ENCODE peak calls at places on chromosomes 12 and 14, in four cellular contexts. One of them, this sample, is unnamed.
A peak's percentile ranks its signal among the peaks of the same experiment; 100 is the strongest.

GRCh38 chr14:85528882-85529585 is 910 bp upstream of the FLRT2 start:
- DNase-seq in GM12865: no peak
- DNase-seq in fibroblast of villous mesenchyme: peak; percentile 77
- DNase-seq in kidney: peak; percentile 32
- DNase-seq in this sample: peak; percentile 77

GRCh38 chr14:58717211-58717610 is 79.4 kb downstream of the DACT1 start:
- DNase-seq in fibroblast of villous mesenchyme: peak; percentile 30
- DNase-seq in GM12865: no peak
- DNase-seq in kidney: no peak
- DNase-seq in this sample: no peak

GRCh38 chr14:21059842-21060589 is 2.4 kb downstream of the RNASE8 start:
- DNase-seq in fibroblast of villous mesenchyme: no peak
- DNase-seq in GM12865: no peak
- DNase-seq in kidney: no peak
- DNase-seq in this sample: no peak

GRCh38 chr14:92670177-92670576 is 78.2 kb downstream of the LGMN start:
- DNase-seq in GM12865: peak; percentile 63
- DNase-seq in kidney: no peak
- DNase-seq in fibroblast of villous mesenchyme: peak; percentile 91
- DNase-seq in this sample: peak; percentile 60

GRCh38 chr14:41350476-41350875 is 256.2 kb upstream of the LRFN5 start:
- DNase-seq in GM12865: no peak
- DNase-seq in fibroblast of villous mesenchyme: no peak
- DNase-seq in kidney: peak; percentile 57
- DNase-seq in this sample: no peak

GRCh38 chr12:32839828-32840227 is 56.7 kb downstream of the PKP2 start:
- DNase-seq in fibroblast of villous mesenchyme: no peak
- DNase-seq in kidney: no peak
- DNase-seq in GM12865: no peak
- DNase-seq in this sample: no peak

GRCh38 chr14:101068958-101069549 is 165.5 kb upstream of the RTL1 start:
- DNase-seq in GM12865: no peak
- DNase-seq in fibroblast of villous mesenchyme: no peak
- DNase-seq in kidney: peak; percentile 29
- DNase-seq in this sample: no peak

GRCh38 chr14:94162466-94162865 is 11.7 kb upstream of the PPP4R4 start:
- DNase-seq in GM12865: no peak
- DNase-seq in kidney: no peak
- DNase-seq in fibroblast of villous mesenchyme: no peak
- DNase-seq in this sample: no peak

GRCh38 chr12:89707623-89707991 is 1.0 kb downstream of the ATP2B1 start:
- DNase-seq in GM12865: peak; percentile 24
- DNase-seq in kidney: peak; percentile 75
- DNase-seq in fibroblast of villous mesenchyme: peak; percentile 14
- DNase-seq in this sample: no peak

GRCh38 chr14:105314287-105315185 is at the start of gene PACS2:
- DNase-seq in GM12865: peak; percentile 93
- DNase-seq in kidney: peak; percentile 91
- DNase-seq in fibroblast of villous mesenchyme: peak; percentile 82
- DNase-seq in this sample: peak; percentile 87

GRCh38 chr12:34394211-34395055 is 372.1 kb downstream of the ALG10 start:
- DNase-seq in fibroblast of villous mesenchyme: no peak
- DNase-seq in kidney: peak; percentile 35
- DNase-seq in GM12865: no peak
- DNase-seq in this sample: no peak

GRCh38 chr14:105980224-105980623 is 453.8 kb downstream of the TMEM121 start:
- DNase-seq in fibroblast of villous mesenchyme: no peak
- DNase-seq in kidney: no peak
- DNase-seq in GM12865: no peak
- DNase-seq in this sample: no peak

GRCh38 chr12:130031571-130032189 is 127.9 kb upstream of the TMEM132D start:
- DNase-seq in kidney: no peak
- DNase-seq in GM12865: peak; percentile 49
- DNase-seq in fibroblast of villous mesenchyme: peak; percentile 3
- DNase-seq in this sample: peak; percentile 17

GRCh38 chr14:96238676-96239075 is 17.3 kb upstream of the BDKRB1 start:
- DNase-seq in fibroblast of villous mesenchyme: no peak
- DNase-seq in kidney: no peak
- DNase-seq in GM12865: no peak
- DNase-seq in this sample: no peak

GRCh38 chr12:96416033-96416790 is 16.0 kb upstream of the CDK17 start:
- DNase-seq in fibroblast of villous mesenchyme: peak; percentile 78
- DNase-seq in kidney: no peak
- DNase-seq in GM12865: no peak
- DNase-seq in this sample: peak; percentile 90

GRCh38 chr12:30450226-30450625 is 245.4 kb downstream of the IPO8 start:
- DNase-seq in GM12865: no peak
- DNase-seq in fibroblast of villous mesenchyme: no peak
- DNase-seq in kidney: no peak
- DNase-seq in this sample: peak; percentile 13

GRCh38 chr12:123990512-123990911 is 17.5 kb downstream of the ZNF664 start:
- DNase-seq in GM12865: no peak
- DNase-seq in fibroblast of villous mesenchyme: peak; percentile 72
- DNase-seq in kidney: no peak
- DNase-seq in this sample: peak; percentile 88

GRCh38 chr12:55720071-55720564 is at the start of gene RDH5:
- DNase-seq in GM12865: no peak
- DNase-seq in kidney: no peak
- DNase-seq in fibroblast of villous mesenchyme: peak; percentile 55
- DNase-seq in this sample: peak; percentile 83

GRCh38 chr14:89270439-89271227 is 146.4 kb downstream of the FOXN3 start:
- DNase-seq in GM12865: peak; percentile 67
- DNase-seq in fibroblast of villous mesenchyme: no peak
- DNase-seq in kidney: peak; percentile 93
- DNase-seq in this sample: no peak

GRCh38 chr12:47834199-47835016 is 14.7 kb upstream of the HDAC7 start:
- DNase-seq in fibroblast of villous mesenchyme: no peak
- DNase-seq in GM12865: no peak
- DNase-seq in kidney: no peak
- DNase-seq in this sample: no peak

GRCh38 chr12:125005652-125006051 is 12.2 kb downstream of the BRI3BP start:
- DNase-seq in fibroblast of villous mesenchyme: no peak
- DNase-seq in GM12865: no peak
- DNase-seq in kidney: peak; percentile 22
- DNase-seq in this sample: no peak

GRCh38 chr14:54117401-54117800 is 160.8 kb upstream of the BMP4 start:
- DNase-seq in fibroblast of villous mesenchyme: no peak
- DNase-seq in GM12865: no peak
- DNase-seq in kidney: no peak
- DNase-seq in this sample: no peak

GRCh38 chr12:123794027-123794426 is 31.9 kb downstream of the DNAH10 start:
- DNase-seq in kidney: no peak
- DNase-seq in GM12865: no peak
- DNase-seq in fibroblast of villous mesenchyme: no peak
- DNase-seq in this sample: no peak

GRCh38 chr14:50768220-50768619 is 62.7 kb downstream of the NIN start:
- DNase-seq in fibroblast of villous mesenchyme: no peak
- DNase-seq in kidney: no peak
- DNase-seq in GM12865: no peak
- DNase-seq in this sample: no peak

GRCh38 chr12:124191024-124191359 is 103.9 kb upstream of the RFLNA start:
- DNase-seq in fibroblast of villous mesenchyme: no peak
- DNase-seq in GM12865: peak; percentile 13
- DNase-seq in kidney: no peak
- DNase-seq in this sample: peak; percentile 25

GRCh38 chr14:60265163-60265562 is 16.1 kb downstream of the PPM1A start:
- DNase-seq in kidney: no peak
- DNase-seq in fibroblast of villous mesenchyme: no peak
- DNase-seq in GM12865: no peak
- DNase-seq in this sample: no peak

GRCh38 chr14:60272177-60272576 is 23.2 kb downstream of the PPM1A start:
- DNase-seq in GM12865: no peak
- DNase-seq in kidney: no peak
- DNase-seq in fibroblast of villous mesenchyme: no peak
- DNase-seq in this sample: no peak

GRCh38 chr14:60266021-60266937 is 17.3 kb downstream of the PPM1A start:
- DNase-seq in kidney: no peak
- DNase-seq in fibroblast of villous mesenchyme: peak; percentile 26
- DNase-seq in GM12865: peak; percentile 8
- DNase-seq in this sample: peak; percentile 33
- TF ChIP-seq CTCF in kidney: peak; percentile 29
- TF ChIP-seq CTCF in fibroblast of villous mesenchyme: peak; percentile 69
- TF ChIP-seq CTCF in GM12865: peak; percentile 27
- TF ChIP-seq CTCF in this sample: peak; percentile 60

GRCh38 chr12:116415408-116416108 is 138.1 kb upstream of the MED13L start:
- DNase-seq in GM12865: no peak
- DNase-seq in kidney: no peak
- DNase-seq in fibroblast of villous mesenchyme: no peak
- DNase-seq in this sample: no peak
- H3K4me3 ChIP-seq in GM12865: no peak overlapping the region
- H3K4me3 ChIP-seq in kidney: no peak overlapping the region
- H3K4me3 ChIP-seq in fibroblast of villous mesenchyme: no peak overlapping the region
- H3K4me3 ChIP-seq in this sample: no peak overlapping the region

GRCh38 chr12:121767525-121768016 is 25.9 kb downstream of the RHOF start:
- DNase-seq in kidney: peak; percentile 82
- DNase-seq in GM12865: no peak
- DNase-seq in fibroblast of villous mesenchyme: peak; percentile 70
- DNase-seq in this sample: peak; percentile 80

GRCh38 chr12:121764808-121765207 is 28.7 kb downstream of the RHOF start:
- DNase-seq in fibroblast of villous mesenchyme: peak; percentile 56
- DNase-seq in GM12865: no peak
- DNase-seq in kidney: no peak
- DNase-seq in this sample: no peak

GRCh38 chr12:121766290-121767039 is 27.0 kb downstream of the RHOF start:
- DNase-seq in fibroblast of villous mesenchyme: no peak
- DNase-seq in GM12865: no peak
- DNase-seq in kidney: no peak
- DNase-seq in this sample: no peak

GRCh38 chr12:121762269-121762668 is 31.2 kb downstream of the RHOF start:
- DNase-seq in GM12865: no peak
- DNase-seq in fibroblast of villous mesenchyme: no peak
- DNase-seq in kidney: peak; percentile 13
- DNase-seq in this sample: no peak

GRCh38 chr12:121765573-121765972 is 27.9 kb downstream of the RHOF start:
- DNase-seq in GM12865: no peak
- DNase-seq in fibroblast of villous mesenchyme: peak; percentile 93
- DNase-seq in kidney: no peak
- DNase-seq in this sample: peak; percentile 72
- TF ChIP-seq CTCF in GM12865: no peak
- TF ChIP-seq CTCF in fibroblast of villous mesenchyme: no peak
- TF ChIP-seq CTCF in kidney: no peak
- TF ChIP-seq CTCF in this sample: no peak

DNA sequence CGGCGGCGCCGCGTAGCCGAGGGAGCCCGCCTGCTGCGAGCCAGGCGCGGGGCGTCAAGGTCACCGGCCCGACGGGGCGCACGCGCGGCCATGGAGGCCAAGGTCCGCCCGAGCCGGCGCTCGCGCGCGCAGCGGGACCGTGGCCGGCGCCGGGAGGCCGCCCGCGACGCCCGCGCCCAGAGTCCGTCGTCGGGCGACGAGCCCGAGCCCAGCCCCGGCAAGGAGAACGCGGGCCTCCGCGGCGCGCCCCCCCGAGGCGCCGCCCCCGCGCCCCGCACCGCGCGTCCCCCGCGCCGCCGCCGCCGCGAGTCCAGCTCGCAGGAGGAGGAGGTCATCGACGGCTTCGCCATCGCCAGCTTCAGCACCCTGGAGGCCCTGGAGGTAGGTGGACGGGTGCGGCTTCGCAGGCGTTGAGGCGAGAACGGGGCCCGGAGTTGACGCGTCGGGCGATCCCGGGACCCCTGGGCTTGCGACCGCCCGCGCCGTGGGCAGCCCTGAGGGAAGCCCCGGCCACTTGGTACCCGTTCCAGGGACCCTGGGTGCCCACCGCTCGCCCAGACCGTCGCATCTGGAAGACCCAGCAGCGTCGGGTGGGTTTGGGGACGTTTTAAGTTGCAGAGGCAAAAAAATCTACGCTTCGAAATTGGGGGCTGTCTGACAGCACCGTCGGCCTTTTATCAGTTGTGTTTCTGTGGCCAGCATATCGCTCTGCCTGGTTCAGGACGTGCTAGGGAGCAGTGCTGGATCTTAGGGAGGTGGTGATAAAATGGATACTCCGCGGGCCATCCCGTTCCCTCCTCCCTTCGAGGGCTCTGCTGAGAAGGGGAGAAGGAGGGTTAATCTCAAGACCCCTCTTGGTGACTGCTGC is 764 bp downstream of the FBRSL1 start:
- DNase-seq in GM12865: no peak
- DNase-seq in kidney: no peak
- DNase-seq in fibroblast of villous mesenchyme: peak; percentile 44
- DNase-seq in this sample: peak; percentile 37
- H3K4me3 ChIP-seq in GM12865: peak overlapping the region; percentile 74
- H3K4me3 ChIP-seq in kidney: peak overlapping the region; percentile 89
- H3K4me3 ChIP-seq in fibroblast of villous mesenchyme: peak overlapping the region; percentile 69
- H3K4me3 ChIP-seq in this sample: peak overlapping the region; percentile 72

GRCh38 chr14:52951730-52952481 is 1.1 kb upstream of the FERMT2 start:
- DNase-seq in kidney: no peak
- DNase-seq in fibroblast of villous mesenchyme: peak; percentile 79
- DNase-seq in GM12865: peak; percentile 35
- DNase-seq in this sample: peak; percentile 87
- TF ChIP-seq CTCF in kidney: peak; percentile 35
- TF ChIP-seq CTCF in fibroblast of villous mesenchyme: peak; percentile 59
- TF ChIP-seq CTCF in GM12865: peak; percentile 3
- TF ChIP-seq CTCF in this sample: peak; percentile 68

DNA sequence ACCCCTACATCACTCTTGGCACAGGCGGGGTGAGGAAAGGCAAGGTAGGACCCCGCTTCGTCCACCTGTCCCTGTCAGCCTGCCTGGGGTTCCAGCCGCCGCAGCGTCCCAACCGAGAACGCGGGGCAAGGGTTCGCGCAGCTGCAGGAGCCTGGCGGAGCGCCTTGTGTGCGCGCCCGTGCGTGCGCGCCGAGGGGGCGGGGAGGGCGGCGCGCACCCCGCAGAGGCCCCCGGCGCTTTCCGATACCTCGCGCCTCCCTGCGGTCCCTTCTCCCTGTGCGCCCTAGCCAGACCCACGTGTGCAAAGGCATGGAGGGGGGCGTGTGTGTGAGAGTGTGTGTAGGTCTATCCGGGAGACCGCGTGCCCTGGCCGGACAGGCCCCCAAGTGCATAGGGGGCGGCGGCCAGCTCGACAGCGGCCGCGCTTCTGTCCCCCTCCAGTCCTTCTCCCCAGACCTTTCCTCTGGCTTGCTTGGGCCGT is 122.4 kb downstream of the TSPAN9 start:
- DNase-seq in kidney: no peak
- DNase-seq in fibroblast of villous mesenchyme: peak; percentile 58
- DNase-seq in GM12865: no peak
- DNase-seq in this sample: peak; percentile 40
- H3K4me3 ChIP-seq in kidney: peak overlapping the region; percentile 22
- H3K4me3 ChIP-seq in fibroblast of villous mesenchyme: peak overlapping the region; percentile 62
- H3K4me3 ChIP-seq in GM12865: no peak overlapping the region
- H3K4me3 ChIP-seq in this sample: peak overlapping the region; percentile 50

DNA sequence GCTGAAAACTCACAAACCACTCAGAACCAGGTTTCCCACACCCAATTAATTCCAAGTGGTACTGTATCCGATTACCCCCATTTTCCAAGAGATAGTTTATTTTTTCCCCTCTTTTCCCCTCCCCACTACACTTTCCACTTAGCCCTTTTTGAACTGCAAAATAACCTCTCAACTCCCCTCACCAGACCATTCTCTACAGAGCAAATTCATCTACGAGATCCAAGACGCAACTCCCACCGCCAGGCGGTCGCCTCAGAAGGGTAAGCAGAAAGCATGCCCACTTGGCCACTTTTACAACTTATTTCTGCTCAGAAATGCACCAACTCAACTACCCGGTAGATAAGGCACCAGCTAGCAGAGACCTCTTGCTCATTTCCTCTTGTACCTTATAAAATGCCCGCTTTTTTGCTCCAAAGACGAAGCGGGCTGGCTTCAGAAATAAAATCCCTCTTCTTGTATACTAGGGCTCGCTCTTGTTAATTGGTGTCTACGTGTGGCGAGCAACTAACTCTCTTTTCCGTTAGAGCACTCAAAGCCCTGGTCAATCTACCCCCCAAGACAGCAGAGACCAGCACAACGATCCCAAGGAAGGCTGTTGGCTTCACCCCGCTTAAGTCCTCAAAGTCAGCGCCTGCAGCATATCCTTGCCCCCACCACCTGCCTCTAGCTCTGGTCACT is 910 bp upstream of the SRP54 start:
- DNase-seq in kidney: no peak
- DNase-seq in GM12865: peak; percentile 66
- DNase-seq in fibroblast of villous mesenchyme: no peak
- DNase-seq in this sample: peak; percentile 57
- TF ChIP-seq CTCF in kidney: no peak
- TF ChIP-seq CTCF in GM12865: peak; percentile 12
- TF ChIP-seq CTCF in fibroblast of villous mesenchyme: peak; percentile 40
- TF ChIP-seq CTCF in this sample: peak; percentile 38